ENCODE peak calls at places on chromosomes 4 and X, in four cellular contexts. K is CD4-positive, alpha-beta memory T cell; R is testis; U is heart right ventricle. X is an unnamed sample. For H3K9me3, the result is how much of the 10 kb centered on the place peaks cover.

GRCh38 chr4:107037188-107037587 is 1.1 kb upstream of the DKK2 start:
- DNase-seq in R (peak), U (no peak), K (no peak), X (no peak)

GRCh38 chr4:60952921-60953320 is 247.2 kb upstream of the ADGRL3 start:
- DNase-seq in K (no peak), U (no peak), R (no peak), X (no peak)

GRCh38 chrX:55279832-55280231 is 15.1 kb upstream of the PAGE3 start:
- DNase-seq in K (no peak), R (peak), U (no peak), X (no peak)

GRCh38 chr4:80307774-80308465 is 27.6 kb upstream of the CFAP299 start:
- DNase-seq in U (no peak), K (no peak), R (no peak), X (no peak)

GRCh38 chr4:169634975-169635374 is 14.6 kb downstream of the CLCN3 start:
- DNase-seq in R (no peak), U (no peak), K (no peak), X (no peak)

GRCh38 chr4:83618431-83618830 is 82.5 kb downstream of the GPAT3 start:
- DNase-seq in K (no peak), R (no peak), U (peak), X (no peak)

GRCh38 chr4:51895158-51895557 is 52.2 kb downstream of the DCUN1D4 start:
- DNase-seq in R (no peak), U (no peak), K (no peak), X (no peak)

GRCh38 chr4:88613417-88613875 is 21.2 kb downstream of the HERC3 start:
- DNase-seq in K (peak), R (no peak), U (no peak), X (peak)

GRCh38 chr4:84063618-84064017 is 435.5 kb downstream of the NKX6-1 start:
- DNase-seq in U (no peak), K (no peak), R (no peak), X (no peak)

GRCh38 chr4:77104405-77105292 is 28.9 kb upstream of the CCNI start:
- DNase-seq in U (peak), R (peak), K (no peak), X (no peak)

GRCh38 chrX:104166735-104167436 is 633 bp downstream of the FAM199X start:
- DNase-seq in U (peak), K (no peak), R (peak), X (no peak)

GRCh38 chr4:53185853-53186590 is 179.8 kb downstream of the SCFD2 start:
- DNase-seq in U (no peak), R (no peak), K (no peak), X (no peak)

GRCh38 chr4:127624176-127624575 is 8.6 kb upstream of the INTU start:
- DNase-seq in R (no peak), K (no peak), U (no peak), X (no peak)

GRCh38 chr4:80365928-80366327 is 30.4 kb downstream of the CFAP299 start:
- DNase-seq in K (peak), U (no peak), R (peak), X (peak)

GRCh38 chr4:110231869-110232268 is 33.5 kb upstream of the ELOVL6 start:
- DNase-seq in U (no peak), R (no peak), K (no peak), X (no peak)

GRCh38 chrX:84717344-84717743 is 215.1 kb upstream of the HDX start:
- DNase-seq in U (no peak), R (no peak), K (no peak), X (no peak)

GRCh38 chrX:132837126-132837525 is 121.3 kb downstream of the HS6ST2 start:
- DNase-seq in K (no peak), R (no peak), U (no peak), X (no peak)

GRCh38 chrX:152821145-152821765 is 9.3 kb downstream of the CETN2 start:
- DNase-seq in U (no peak), K (no peak), R (peak), X (no peak)

GRCh38 chrX:147894332-147894870 is 17.3 kb upstream of the FMR1 start:
- DNase-seq in K (no peak), R (no peak), U (no peak), X (no peak)

GRCh38 chr4:139171878-139172691 is 4.9 kb downstream of the ELF2 start:
- DNase-seq in K (no peak), R (no peak), U (no peak), X (no peak)

GRCh38 chrX:2703991-2704369 is 12.9 kb downstream of the CD99 start:
- DNase-seq in U (peak), R (peak), K (no peak), X (no peak)

GRCh38 chr4:54281060-54281781 is 52.1 kb downstream of the PDGFRA start:
- DNase-seq in R (peak), K (no peak), U (peak), X (no peak)

GRCh38 chr4:53861856-53862610 is 202.4 kb downstream of the CHIC2 start:
- DNase-seq in K (no peak), R (no peak), U (peak), X (no peak)

GRCh38 chrX:7198499-7198898 is 50.5 kb upstream of the PUDP start:
- DNase-seq in K (no peak), R (no peak), U (no peak), X (no peak)

GRCh38 chr4:113952452-113953029 is 26.9 kb downstream of the ARSJ start:
- DNase-seq in K (peak), U (peak), R (peak), X (no peak)

GRCh38 chrX:105191878-105192277 is 28.6 kb downstream of the TEX13A start:
- DNase-seq in K (no peak), U (no peak), R (peak), X (no peak)

GRCh38 chrX:52280812-52281211 is 88.0 kb upstream of the XAGE2 start:
- DNase-seq in R (no peak), K (no peak), U (no peak), X (no peak)

GRCh38 chr4:108060164-108060563 is 70.5 kb downstream of the HADH start:
- DNase-seq in U (no peak), R (peak), K (no peak), X (no peak)

GRCh38 chr4:36325499-36325898 is 44.1 kb downstream of the DTHD1 start:
- DNase-seq in U (no peak), R (no peak), K (peak), X (no peak)

GRCh38 chr4:169334335-169334734 is 63.6 kb upstream of the SH3RF1 start:
- DNase-seq in R (no peak), U (no peak), K (no peak), X (no peak)

GRCh38 chr4:6571608-6572007 is 3.4 kb upstream of the MAN2B2 start:
- DNase-seq in R (no peak), U (no peak), K (no peak), X (no peak)

GRCh38 chr4:126738926-126739325 is 893.8 kb upstream of the INTU start:
- DNase-seq in K (no peak), R (no peak), U (no peak), X (no peak)

GRCh38 chr4:55524844-55525571 is 21.7 kb downstream of the CLOCK start:
- DNase-seq in R (no peak), U (no peak), K (no peak), X (no peak)

GRCh38 chr4:8332038-8332857 is 62.7 kb downstream of the HTRA3 start:
- DNase-seq in K (no peak), U (no peak), R (no peak), X (no peak)

GRCh38 chr4:153684182-153685073 is at the start of gene TLR2:
- DNase-seq in K (peak), R (peak), U (peak), X (peak)

GRCh38 chrX:48715066-48715465 is 18.5 kb downstream of the SUV39H1 start:
- DNase-seq in R (no peak), K (no peak), U (no peak), X (no peak)

GRCh38 chrX:48715876-48716502 is 19.5 kb downstream of the SUV39H1 start:
- DNase-seq in K (no peak), R (no peak), U (no peak), X (no peak)

GRCh38 chrX:48714573-48714972 is 18.0 kb downstream of the SUV39H1 start:
- DNase-seq in K (peak), R (no peak), U (no peak), X (no peak)

GRCh38 chrX:48711929-48712505 is 15.5 kb downstream of the SUV39H1 start:
- DNase-seq in R (no peak), K (no peak), U (no peak), X (no peak)

GRCh38 chrX:48713847-48714246 is 17.3 kb downstream of the SUV39H1 start:
- DNase-seq in R (no peak), U (no peak), K (no peak), X (no peak)
- H3K9me3 ChIP-seq in R (under half), U (under half), K (under half), X (under half)

GRCh38 chr4:120228086-120228485 is 161.4 kb upstream of the MAD2L1 start:
- DNase-seq in U (no peak), K (no peak), R (no peak), X (no peak)
- H3K9me3 ChIP-seq in U (under half), K (under half), R (under half), X (under half)

GRCh38 chrX:68409154-68409553 is 24.1 kb downstream of the OPHN1 start:
- DNase-seq in K (no peak), U (peak), R (no peak), X (no peak)
- H3K9me3 ChIP-seq in K (under half), U (under half), R (under half), X (under half)

DNA sequence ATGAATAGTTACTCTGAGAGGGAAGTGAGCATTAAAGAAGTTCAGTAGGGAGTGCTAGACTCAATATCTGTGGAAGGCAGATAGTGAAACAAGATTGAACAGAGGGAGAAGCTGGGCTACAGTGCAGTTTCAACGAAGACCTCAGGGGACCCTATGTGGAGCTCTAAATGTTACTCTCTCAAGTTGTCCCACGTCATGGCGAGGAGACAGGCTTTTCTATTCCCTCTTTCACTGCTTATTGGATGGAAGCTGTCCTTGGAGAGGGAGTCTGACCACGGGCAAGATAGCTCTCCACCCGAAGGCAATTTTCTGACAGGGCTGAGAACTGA is 42.3 kb upstream of the CCSER1 start:
- DNase-seq in R (no peak), K (no peak), U (no peak), X (no peak)
- H3K9me3 ChIP-seq in R (under half), K (under half), U (under half), X (under half)

DNA sequence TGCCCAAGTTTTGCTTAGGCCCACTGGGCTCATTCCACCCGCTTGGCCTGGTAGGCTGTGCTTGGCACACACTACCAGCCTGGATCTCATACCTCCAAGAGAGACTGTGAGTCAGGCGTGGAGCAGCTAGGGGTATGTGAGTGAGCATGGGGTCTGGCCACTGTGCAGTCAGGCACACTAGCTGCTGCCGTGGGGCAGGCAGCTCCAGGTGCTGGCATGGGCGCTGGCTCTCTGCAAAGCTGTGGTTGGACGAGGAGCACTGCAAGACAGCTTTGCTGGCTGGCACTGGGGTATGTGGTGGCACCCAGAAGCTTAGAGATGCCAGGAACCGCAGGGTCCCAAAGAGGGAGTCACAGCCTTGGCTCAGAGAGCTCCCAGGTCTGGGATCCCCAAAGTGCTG is 377.8 kb downstream of the KCTD8 start:
- DNase-seq in K (no peak), U (no peak), R (no peak), X (no peak)
- H3K9me3 ChIP-seq in K (under half), U (under half), R (under half), X (under half)

GRCh38 chrX:69630147-69630546 is 14.2 kb downstream of the EDA start:
- DNase-seq in R (no peak), K (no peak), U (no peak), X (no peak)

GRCh38 chrX:69627744-69628143 is 11.8 kb downstream of the EDA start:
- DNase-seq in R (no peak), K (no peak), U (no peak), X (no peak)

GRCh38 chrX:69626129-69626528 is 10.2 kb downstream of the EDA start:
- DNase-seq in K (no peak), R (no peak), U (no peak), X (no peak)
- H3K9me3 ChIP-seq in K (under half), R (under half), U (under half), X (under half)

X was measured in CD8-positive, alpha-beta T cell.